ENCODE peak calls at places on chromosomes 1 and 21, in four cellular contexts. One of them, this sample, is unnamed.
A peak's percentile ranks its signal among the peaks of the same experiment; 100 is the strongest.

GRCh38 chr1:96756789-96757188 is 35.2 kb downstream of the PTBP2 start:
- DNase-seq in COR-L47: no peak
- DNase-seq in EL: no peak
- DNase-seq in AG08395: no peak
- DNase-seq in this sample: no peak

GRCh38 chr1:26582836-26583460 is 53.4 kb downstream of the RPS6KA1 start:
- DNase-seq in COR-L47: no peak
- DNase-seq in EL: peak; percentile 76
- DNase-seq in AG08395: peak; percentile 54
- DNase-seq in this sample: peak; percentile 69

GRCh38 chr1:215083408-215083961 is 948 bp downstream of the KCNK2 start:
- DNase-seq in COR-L47: peak; percentile 32
- DNase-seq in EL: peak; percentile 46
- DNase-seq in AG08395: peak; percentile 41
- DNase-seq in this sample: peak; percentile 24

GRCh38 chr21:38351961-38352521 is 95.2 kb downstream of the KCNJ15 start:
- DNase-seq in COR-L47: peak; percentile 17
- DNase-seq in EL: peak; percentile 82
- DNase-seq in AG08395: peak; percentile 88
- DNase-seq in this sample: peak; percentile 66

GRCh38 chr1:27868556-27868931 is 3.8 kb upstream of the THEMIS2 start:
- DNase-seq in COR-L47: no peak
- DNase-seq in EL: no peak
- DNase-seq in AG08395: no peak
- DNase-seq in this sample: no peak

GRCh38 chr21:41045534-41046268 is 122.3 kb upstream of the BACE2 start:
- DNase-seq in COR-L47: peak; percentile 90
- DNase-seq in EL: no peak
- DNase-seq in AG08395: no peak
- DNase-seq in this sample: peak; percentile 12

GRCh38 chr1:209831615-209832014 is 3.8 kb downstream of the UTP25 start:
- DNase-seq in COR-L47: no peak
- DNase-seq in EL: peak; percentile 62
- DNase-seq in AG08395: peak; percentile 57
- DNase-seq in this sample: no peak

GRCh38 chr1:201894343-201895119 is 5.8 kb downstream of the SHISA4 start:
- DNase-seq in COR-L47: no peak
- DNase-seq in EL: no peak
- DNase-seq in AG08395: no peak
- DNase-seq in this sample: no peak

GRCh38 chr1:112457965-112458364 is 50.8 kb upstream of the WNT2B start:
- DNase-seq in COR-L47: no peak
- DNase-seq in EL: no peak
- DNase-seq in AG08395: no peak
- DNase-seq in this sample: no peak

GRCh38 chr21:34320006-34320405 is 43.8 kb upstream of the KCNE2 start:
- DNase-seq in COR-L47: no peak
- DNase-seq in EL: no peak
- DNase-seq in AG08395: no peak
- DNase-seq in this sample: no peak

GRCh38 chr1:192545781-192546521 is 29.6 kb upstream of the RGS1 start:
- DNase-seq in COR-L47: no peak
- DNase-seq in EL: no peak
- DNase-seq in AG08395: no peak
- DNase-seq in this sample: peak; percentile 18

GRCh38 chr1:173863224-173864151 is 4.3 kb downstream of the GAS5 start:
- DNase-seq in COR-L47: no peak
- DNase-seq in EL: peak; percentile 50
- DNase-seq in AG08395: no peak
- DNase-seq in this sample: peak; percentile 28

GRCh38 chr1:38221006-38221649 is 174.5 kb upstream of the POU3F1 start:
- DNase-seq in COR-L47: no peak
- DNase-seq in EL: peak; percentile 78
- DNase-seq in AG08395: peak; percentile 95
- DNase-seq in this sample: no peak

GRCh38 chr1:89354210-89354609 is 9.6 kb upstream of the GBP6 start:
- DNase-seq in COR-L47: no peak
- DNase-seq in EL: no peak
- DNase-seq in AG08395: no peak
- DNase-seq in this sample: no peak

GRCh38 chr1:21594495-21594894 is 74.7 kb downstream of the RAP1GAP start:
- DNase-seq in COR-L47: no peak
- DNase-seq in EL: peak; percentile 48
- DNase-seq in AG08395: no peak
- DNase-seq in this sample: no peak

GRCh38 chr1:115411388-115412063 is 73.5 kb upstream of the NGF start:
- DNase-seq in COR-L47: no peak
- DNase-seq in EL: peak; percentile 83
- DNase-seq in AG08395: peak; percentile 47
- DNase-seq in this sample: peak; percentile 88

This sample was measured in MCF 10A.